ENCODE peak calls at places on chromosomes 3 and 15, in seven cellular contexts. K is fibroblast of lung, A is uterus, W is HepG2, U is SK-N-SH, C is small intestine, N is A673. M is an unnamed sample.

GRCh38 chr15:41416742-41417417 is at the start of gene RTF1:
- DNase-seq in N (peak; percentile 94), W (peak; percentile 78), A (peak; percentile 97), K (peak; percentile 87), U (peak; percentile 99), C (peak; percentile 92), M (peak; percentile 96)

GRCh38 chr15:81338422-81339007 is 14.6 kb upstream of the STARD5 start:
- DNase-seq in U (no peak), N (peak; percentile 9), A (peak; percentile 78), W (no peak), C (no peak), K (peak; percentile 93), M (peak; percentile 71)

GRCh38 chr3:171353423-171353822 is 106.8 kb downstream of the TNIK start:
- DNase-seq in K (no peak), U (no peak), W (no peak), C (no peak), N (no peak), A (no peak), M (no peak)

GRCh38 chr3:114411811-114412803 is 118.3 kb downstream of the TIGIT start:
- DNase-seq in C (no peak), W (peak; percentile 47), N (peak; percentile 61), K (peak; percentile 61), A (no peak), U (no peak), M (no peak)

GRCh38 chr3:17639765-17640164 is 102.7 kb downstream of the TBC1D5 start:
- DNase-seq in A (no peak), K (peak; percentile 90), N (peak; percentile 10), C (no peak), U (no peak), W (peak; percentile 92), M (no peak)

GRCh38 chr15:64842099-64842940 is 605 bp downstream of the PLEKHO2 start:
- DNase-seq in C (no peak), K (no peak), W (no peak), N (peak; percentile 40), A (no peak), U (no peak), M (no peak)

GRCh38 chr3:157089455-157090221 is 70.3 kb downstream of the CCNL1 start:
- DNase-seq in U (no peak), K (no peak), A (peak; percentile 50), N (no peak), C (peak; percentile 87), W (no peak), M (peak; percentile 62)

GRCh38 chr3:172980849-172981248 is 160.2 kb downstream of the SPATA16 start:
- DNase-seq in C (no peak), A (no peak), N (peak; percentile 70), W (no peak), U (no peak), K (peak; percentile 1), M (no peak)

GRCh38 chr3:197516517-197516889 is 39.3 kb downstream of the BDH1 start:
- DNase-seq in N (no peak), A (no peak), U (no peak), K (peak; percentile 74), C (peak; percentile 62), W (peak; percentile 78), M (no peak)

GRCh38 chr3:113273604-113274003 is 62.2 kb downstream of the BOC start:
- DNase-seq in N (no peak), W (no peak), K (no peak), U (no peak), C (no peak), A (peak; percentile 8), M (no peak)

GRCh38 chr15:41811432-41812195 is 16.3 kb upstream of the JMJD7 start:
- DNase-seq in C (peak; percentile 80), N (peak; percentile 85), U (peak; percentile 89), K (peak; percentile 87), A (peak; percentile 87), W (peak; percentile 69), M (peak; percentile 89)

GRCh38 chr15:39621210-39621609 is 40.3 kb downstream of the THBS1 start:
- DNase-seq in U (no peak), K (no peak), A (no peak), C (no peak), N (no peak), W (no peak), M (no peak)

GRCh38 chr3:126212250-126212628 is 31.9 kb upstream of the ALDH1L1 start:
- DNase-seq in K (no peak), A (no peak), N (no peak), W (no peak), U (no peak), C (no peak), M (no peak)

GRCh38 chr3:156582784-156583183 is 27.9 kb upstream of the SSR3 start:
- DNase-seq in N (no peak), W (no peak), C (no peak), A (no peak), U (no peak), K (no peak), M (no peak)

GRCh38 chr3:188320757-188321156 is 166.8 kb downstream of the LPP start:
- DNase-seq in W (no peak), A (no peak), U (no peak), C (no peak), K (no peak), N (no peak), M (no peak)

GRCh38 chr15:70439880-70440279 is 323.5 kb downstream of the UACA start:
- DNase-seq in N (no peak), A (no peak), W (no peak), U (no peak), C (no peak), K (no peak), M (no peak)

GRCh38 chr15:77607111-77607893 is 25.4 kb downstream of the LINGO1 start:
- DNase-seq in A (peak; percentile 37), K (no peak), W (no peak), C (no peak), U (no peak), N (peak; percentile 94), M (no peak)

GRCh38 chr3:138187296-138188012 is at the start of gene ARMC8:
- DNase-seq in N (peak; percentile 61), C (peak; percentile 76), U (peak; percentile 85), K (peak; percentile 91), A (peak; percentile 49), W (peak; percentile 77), M (peak; percentile 69)

GRCh38 chr15:43553021-43553420 is 35.6 kb downstream of the MAP1A start:
- DNase-seq in N (no peak), A (no peak), W (no peak), K (no peak), U (no peak), C (no peak), M (no peak)

DNA sequence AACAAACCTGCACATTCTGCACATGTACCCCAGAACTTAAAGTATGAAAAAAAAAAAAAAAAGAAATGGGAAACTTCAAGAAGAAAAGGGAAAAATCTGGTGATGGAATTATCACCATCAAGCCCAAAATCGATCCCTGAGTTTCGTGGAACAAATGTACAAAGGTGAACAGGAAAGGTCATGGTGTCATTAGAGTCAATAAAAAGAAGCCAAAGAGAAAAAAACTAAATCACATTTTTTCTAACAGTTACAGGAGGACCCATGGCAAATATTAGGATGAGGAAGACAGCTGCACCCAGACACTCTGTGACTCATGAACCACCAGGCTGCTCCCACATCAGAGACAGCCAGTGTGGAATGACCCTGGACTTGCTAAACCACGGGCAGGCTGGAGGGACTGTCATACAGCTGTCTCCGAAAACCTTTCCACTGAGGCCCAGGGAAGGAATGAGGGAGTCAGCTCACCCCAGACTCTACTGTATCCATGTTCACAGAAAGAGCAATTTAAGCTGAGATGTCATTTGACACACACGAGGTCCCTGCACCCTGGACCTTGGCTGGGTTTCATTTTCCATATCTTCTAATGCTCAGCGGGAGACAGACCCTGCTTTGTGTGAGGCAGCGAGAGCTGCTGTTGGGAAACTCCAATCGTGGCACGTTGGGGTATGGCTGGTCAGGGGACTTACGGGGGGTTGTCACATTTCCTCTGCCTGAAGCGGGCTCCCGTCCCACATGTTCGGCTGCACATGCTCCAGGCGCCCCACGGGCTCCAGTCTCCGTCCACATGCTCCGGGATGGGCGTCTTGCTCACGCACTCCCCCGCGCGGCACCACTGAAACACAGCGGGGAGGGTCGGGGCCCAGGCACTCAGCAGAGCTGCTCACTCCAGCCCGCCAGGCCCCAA is 210.2 kb downstream of the ADAMTS17 start:
- DNase-seq in N (no peak), W (peak; percentile 61), C (peak; percentile 44), K (peak; percentile 59), A (no peak), U (no peak), M (peak; percentile 83)
- H3K4me3 ChIP-seq in N (no peak overlapping the region), W (no peak overlapping the region), C (peak overlapping the region; percentile 24), K (peak overlapping the region; percentile 36), A (no peak overlapping the region), U (no peak overlapping the region), M (no peak overlapping the region)

GRCh38 chr3:5123937-5124336 is 1.8 kb downstream of the ARL8B start:
- DNase-seq in W (no peak), A (no peak), N (no peak), K (no peak), U (no peak), C (no peak), M (no peak)
- H3K27ac ChIP-seq in W (peak overlapping the region; percentile 82), A (no peak overlapping the region), N (no peak overlapping the region), K (no peak overlapping the region), U (no peak overlapping the region), C (no peak overlapping the region), M (no peak overlapping the region)

GRCh38 chr3:100124116-100124767 is 9.9 kb upstream of the FILIP1L start:
- DNase-seq in U (no peak), W (no peak), A (no peak), K (no peak), C (no peak), N (no peak), M (no peak)

GRCh38 chr3:100123112-100123511 is 8.8 kb upstream of the FILIP1L start:
- DNase-seq in A (no peak), U (no peak), W (no peak), N (no peak), K (no peak), C (no peak), M (no peak)

GRCh38 chr3:100120022-100120421 is 5.7 kb upstream of the FILIP1L start:
- DNase-seq in N (no peak), U (no peak), W (no peak), C (no peak), A (no peak), K (no peak), M (no peak)

GRCh38 chr3:100125539-100125938 is 11.2 kb upstream of the FILIP1L start:
- DNase-seq in W (no peak), A (no peak), N (no peak), U (no peak), K (no peak), C (no peak), M (no peak)

DNA sequence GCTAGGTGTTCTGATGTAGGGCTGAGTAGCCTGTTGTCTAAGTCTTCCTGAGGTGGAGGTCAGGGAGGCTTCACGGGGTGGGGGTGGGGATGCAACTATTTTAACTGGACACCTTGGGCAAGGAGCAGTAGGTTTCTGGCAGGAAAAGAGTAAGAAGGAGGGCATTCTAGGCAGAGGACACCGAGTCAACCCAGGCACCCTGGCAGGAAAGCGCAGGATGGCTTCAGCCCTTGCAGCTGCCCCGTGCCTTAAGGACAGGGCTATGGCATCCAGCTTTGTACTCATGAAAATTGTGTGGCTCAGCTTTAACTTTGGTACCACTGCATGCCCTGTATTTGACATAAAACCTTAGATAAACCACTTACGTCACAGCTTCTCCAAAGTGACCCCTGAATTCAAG is 6.4 kb upstream of the FILIP1L start:
- DNase-seq in W (no peak), C (no peak), N (no peak), A (no peak), K (no peak), U (no peak), M (no peak)
- H3K4me1 ChIP-seq in W (no peaks in the 10 kb centered on the region), C (no peaks in the 10 kb centered on the region), N (no peaks in the 10 kb centered on the region), A (no peaks in the 10 kb centered on the region), K (no peaks in the 10 kb centered on the region), U (peaks cover 12% of the 10 kb centered on the region), M (peaks cover 9% of the 10 kb centered on the region)

GRCh38 chr3:174548841-174549623 is 310.1 kb upstream of the NAALADL2 start:
- DNase-seq in U (no peak), W (no peak), K (no peak), A (no peak), C (no peak), N (no peak), M (no peak)

GRCh38 chr3:174547801-174548200 is 311.3 kb upstream of the NAALADL2 start:
- DNase-seq in N (no peak), K (peak; percentile 60), W (no peak), A (no peak), C (no peak), U (no peak), M (no peak)
- H3K4me3 ChIP-seq in N (no peak overlapping the region), K (no peak overlapping the region), W (no peak overlapping the region), A (no peak overlapping the region), C (no peak overlapping the region), U (no peak overlapping the region), M (no peak overlapping the region)

M was measured in aorta.